ENCODE peak calls at places on chromosomes 6 and 20, in four cellular contexts. One of them, this sample, is unnamed.

GRCh38 chr6:620166-620565 is 36.7 kb downstream of the HUS1B start:
- DNase-seq in fibroblast of lung: no peak
- DNase-seq in mesendoderm: no peak
- DNase-seq in heart left ventricle: no peak
- DNase-seq in this sample: no peak

GRCh38 chr6:10837692-10837996 is 695 bp downstream of the MAK start:
- DNase-seq in mesendoderm: peak
- DNase-seq in heart left ventricle: peak
- DNase-seq in fibroblast of lung: no peak
- DNase-seq in this sample: no peak

GRCh38 chr6:134174790-134175531 is 122.5 kb upstream of the SLC2A12 start:
- DNase-seq in fibroblast of lung: peak
- DNase-seq in heart left ventricle: peak
- DNase-seq in mesendoderm: peak
- DNase-seq in this sample: peak

GRCh38 chr6:170184324-170184723 is 106.6 kb downstream of the DLL1 start:
- DNase-seq in heart left ventricle: no peak
- DNase-seq in fibroblast of lung: no peak
- DNase-seq in mesendoderm: no peak
- DNase-seq in this sample: no peak

GRCh38 chr6:40778186-40778585 is 191.0 kb upstream of the LRFN2 start:
- DNase-seq in heart left ventricle: no peak
- DNase-seq in mesendoderm: peak
- DNase-seq in fibroblast of lung: peak
- DNase-seq in this sample: no peak

GRCh38 chr20:17343631-17344447 is 117.0 kb downstream of the PCSK2 start:
- DNase-seq in mesendoderm: no peak
- DNase-seq in heart left ventricle: no peak
- DNase-seq in fibroblast of lung: peak
- DNase-seq in this sample: no peak

GRCh38 chr20:33852971-33853813 is 42.0 kb downstream of the CHMP4B start:
- DNase-seq in heart left ventricle: no peak
- DNase-seq in fibroblast of lung: peak
- DNase-seq in mesendoderm: no peak
- DNase-seq in this sample: no peak

GRCh38 chr6:28638915-28639314 is 113.2 kb downstream of the GPX5 start:
- DNase-seq in fibroblast of lung: no peak
- DNase-seq in mesendoderm: no peak
- DNase-seq in heart left ventricle: no peak
- DNase-seq in this sample: no peak

GRCh38 chr6:3428247-3428646 is 28.6 kb downstream of the SLC22A23 start:
- DNase-seq in mesendoderm: no peak
- DNase-seq in heart left ventricle: no peak
- DNase-seq in fibroblast of lung: no peak
- DNase-seq in this sample: no peak

GRCh38 chr6:137795510-137795909 is 71.5 kb upstream of the TNFAIP3 start:
- DNase-seq in mesendoderm: no peak
- DNase-seq in fibroblast of lung: no peak
- DNase-seq in heart left ventricle: no peak
- DNase-seq in this sample: no peak

GRCh38 chr6:166866839-166867637 is 89.3 kb downstream of the RNASET2 start:
- DNase-seq in heart left ventricle: no peak
- DNase-seq in fibroblast of lung: no peak
- DNase-seq in mesendoderm: no peak
- DNase-seq in this sample: no peak

GRCh38 chr6:40440083-40440482 is 147.1 kb downstream of the LRFN2 start:
- DNase-seq in mesendoderm: no peak
- DNase-seq in heart left ventricle: no peak
- DNase-seq in fibroblast of lung: no peak
- DNase-seq in this sample: no peak

GRCh38 chr6:125558451-125558850 is 191.0 kb upstream of the HEY2 start:
- DNase-seq in mesendoderm: peak
- DNase-seq in fibroblast of lung: no peak
- DNase-seq in heart left ventricle: no peak
- DNase-seq in this sample: no peak

GRCh38 chr20:60984666-60985065 is 267.4 kb upstream of the CDH4 start:
- DNase-seq in mesendoderm: no peak
- DNase-seq in fibroblast of lung: no peak
- DNase-seq in heart left ventricle: no peak
- DNase-seq in this sample: no peak

GRCh38 chr6:6365242-6365641 is 44.8 kb upstream of the F13A1 start:
- DNase-seq in heart left ventricle: no peak
- DNase-seq in fibroblast of lung: no peak
- DNase-seq in mesendoderm: no peak
- DNase-seq in this sample: no peak

This sample was measured in aorta.